ENCODE peak calls at places on chromosome 11, in eight cellular contexts. C is activated CD8-positive, alpha-beta T cell treated with anti-CD3 and anti-CD28 coated beads for 36 hours; H is retinal pigment epithelial cell; R is adrenal gland; V is mucosa of descending colon; K is GM10248; E is brain microvascular endothelial cell; Z is bronchial epithelial cell. W is an unnamed sample.
A peak's percentile ranks its signal among the peaks of the same experiment; 100 is the strongest.

GRCh38 chr11:24496728-24497396 is at the start of gene LUZP2:
- DNase-seq in C (no peak), E (peak; percentile 18), K (no peak), Z (peak; percentile 28), H (no peak), V (no peak), R (peak; percentile 56), W (no peak)

GRCh38 chr11:109140857-109141515 is 281.0 kb upstream of the C11orf87 start:
- DNase-seq in E (no peak), R (no peak), V (no peak), K (no peak), Z (no peak), C (no peak), H (no peak), W (no peak)

GRCh38 chr11:12526789-12527188 is 147.4 kb upstream of the TEAD1 start:
- DNase-seq in C (no peak), E (peak; percentile 57), V (no peak), Z (peak; percentile 37), H (no peak), K (no peak), R (peak; percentile 52), W (no peak)

GRCh38 chr11:64619811-64620285 is 28.8 kb downstream of the SLC22A12 start:
- DNase-seq in R (peak; percentile 85), E (peak; percentile 63), K (no peak), H (no peak), Z (peak; percentile 41), V (no peak), C (peak; percentile 46), W (peak; percentile 6)

GRCh38 chr11:134207538-134208239 is 16.1 kb downstream of the NCAPD3 start:
- DNase-seq in E (no peak), V (no peak), Z (peak; percentile 18), H (no peak), K (no peak), C (peak; percentile 79), R (peak; percentile 22), W (no peak)

GRCh38 chr11:88345408-88345807 is 7.9 kb upstream of the CTSC start:
- DNase-seq in E (peak; percentile 71), V (no peak), Z (peak; percentile 58), R (no peak), H (no peak), K (no peak), C (peak; percentile 40), W (no peak)

GRCh38 chr11:12975149-12975548 is 34.0 kb upstream of the RASSF10 start:
- DNase-seq in E (no peak), Z (no peak), C (no peak), K (no peak), R (no peak), V (no peak), H (no peak), W (no peak)

GRCh38 chr11:103988595-103988969 is 47.9 kb upstream of the DDI1 start:
- DNase-seq in C (no peak), E (peak; percentile 60), V (no peak), R (no peak), Z (peak; percentile 82), H (peak; percentile 34), K (no peak), W (no peak)

GRCh38 chr11:71139516-71140205 is 112.7 kb downstream of the SHANK2 start:
- DNase-seq in K (no peak), R (peak; percentile 62), C (no peak), H (peak; percentile 53), E (no peak), V (no peak), Z (no peak), W (no peak)

GRCh38 chr11:115920087-115920461 is 415.9 kb upstream of the CADM1 start:
- DNase-seq in Z (peak; percentile 1), K (no peak), E (no peak), R (no peak), C (no peak), H (no peak), V (no peak), W (no peak)

GRCh38 chr11:126468102-126468521 is 112.6 kb downstream of the ST3GAL4 start:
- DNase-seq in R (no peak), C (no peak), K (no peak), Z (no peak), H (no peak), V (peak; percentile 24), E (no peak), W (no peak)

GRCh38 chr11:120337133-120337895 is 1.1 kb downstream of the ARHGEF12 start:
- DNase-seq in V (no peak), Z (no peak), K (no peak), E (no peak), R (peak; percentile 70), C (peak; percentile 21), H (no peak), W (no peak)
- TF ChIP-seq CTCF in V (no peak), Z (no peak), K (no peak), E (no peak), R (no peak), C (no peak), H (no peak), W (no peak)

DNA sequence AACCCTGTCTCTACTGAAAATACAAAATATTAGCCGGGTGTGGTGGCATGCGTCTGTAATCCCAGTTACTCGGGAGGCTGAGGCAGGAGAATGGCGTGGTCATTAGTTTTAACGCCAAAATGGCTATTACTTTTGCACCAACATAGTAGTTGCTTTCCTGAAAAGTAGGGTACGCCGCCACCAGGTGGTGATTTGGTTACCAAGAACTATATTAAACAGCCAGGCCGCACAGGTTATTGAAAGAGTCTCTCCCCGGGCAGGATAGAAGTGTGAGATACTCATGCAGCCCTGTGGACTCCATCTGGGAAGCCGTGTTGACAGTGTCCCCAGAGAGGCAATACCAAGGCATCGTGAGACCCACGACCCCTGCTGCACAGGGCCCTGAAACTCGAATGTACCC is 24.6 kb upstream of the LRRC32 start:
- DNase-seq in C (peak; percentile 45), K (no peak), V (no peak), H (no peak), Z (no peak), E (no peak), R (no peak), W (no peak)
- TF ChIP-seq CTCF in C (no peak), K (no peak), V (no peak), H (no peak), Z (no peak), E (peak; percentile 20), R (no peak), W (no peak)

GRCh38 chr11:67289226-67289650 is at the start of gene ANKRD13D:
- DNase-seq in R (no peak), Z (no peak), V (no peak), E (no peak), H (no peak), K (peak; percentile 90), C (no peak), W (no peak)
- TF ChIP-seq CTCF in R (no peak), Z (no peak), V (no peak), E (no peak), H (no peak), K (peak; percentile 21), C (no peak), W (no peak)

GRCh38 chr11:119991669-119992068 is 146.2 kb downstream of the TRIM29 start:
- DNase-seq in Z (no peak), H (no peak), V (no peak), C (no peak), E (no peak), K (no peak), R (no peak), W (no peak)

GRCh38 chr11:119991022-119991404 is 146.9 kb downstream of the TRIM29 start:
- DNase-seq in E (no peak), K (no peak), H (no peak), R (no peak), Z (no peak), V (no peak), C (no peak), W (no peak)

GRCh38 chr11:119995730-119996491 is 142.0 kb downstream of the TRIM29 start:
- DNase-seq in C (no peak), V (no peak), H (no peak), E (no peak), R (no peak), Z (no peak), K (no peak), W (no peak)

GRCh38 chr11:119992171-119993051 is 145.5 kb downstream of the TRIM29 start:
- DNase-seq in E (no peak), V (no peak), H (no peak), Z (no peak), C (no peak), R (no peak), K (no peak), W (no peak)

DNA sequence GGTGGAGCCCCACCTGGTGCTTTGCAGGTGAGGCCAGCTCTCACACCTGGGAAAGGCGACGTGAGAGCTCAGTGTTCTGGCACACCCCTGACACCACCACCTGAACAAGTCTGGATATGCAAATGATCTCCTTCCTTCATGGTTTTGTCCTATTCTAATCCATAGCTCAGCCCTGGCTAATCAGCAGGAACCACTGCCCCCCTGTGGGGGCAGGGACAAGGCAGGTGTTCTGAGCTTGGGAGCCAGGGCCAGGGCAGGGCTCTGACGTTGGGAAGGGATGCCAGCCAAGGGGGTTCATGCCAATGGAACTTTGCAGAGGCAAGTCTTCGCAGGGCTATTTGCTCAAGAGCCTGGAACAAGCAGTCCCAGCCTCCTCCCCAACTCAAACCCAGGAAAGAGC is 144.2 kb downstream of the TRIM29 start:
- DNase-seq in C (no peak), R (no peak), E (no peak), V (no peak), Z (peak; percentile 64), H (no peak), K (no peak), W (no peak)
- TF ChIP-seq CTCF in C (no peak), R (no peak), E (no peak), V (no peak), Z (peak; percentile 46), H (no peak), K (no peak), W (no peak)

DNA sequence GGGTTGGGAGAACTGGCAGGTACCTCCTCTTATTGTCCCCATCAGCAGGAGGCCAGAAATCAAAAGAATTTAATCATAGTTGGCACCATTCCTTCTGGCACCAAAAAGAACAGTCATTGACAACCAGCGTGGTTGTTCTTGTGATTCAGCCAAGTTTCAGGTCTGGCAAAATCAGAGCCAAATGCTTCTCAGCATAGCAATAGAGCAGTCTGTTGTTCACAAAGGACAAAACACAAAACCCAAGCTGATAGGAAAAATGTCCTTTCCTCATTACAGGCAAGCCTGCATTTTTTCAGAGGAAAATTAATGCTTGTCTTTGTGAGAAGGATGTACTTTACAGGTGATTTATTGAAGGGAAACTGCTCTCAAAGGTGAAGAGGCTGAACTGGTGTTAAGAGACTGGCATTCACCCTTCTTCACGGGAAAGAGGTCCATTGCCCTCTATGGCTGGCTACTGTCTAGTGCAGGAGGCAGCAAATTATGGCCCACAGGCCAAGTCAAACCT is 241.8 kb upstream of the ARHGAP42 start:
- DNase-seq in K (no peak), H (peak; percentile 28), V (no peak), E (peak; percentile 9), C (no peak), Z (peak; percentile 43), R (peak; percentile 30), W (no peak)
- TF ChIP-seq CTCF in K (no peak), H (peak; percentile 40), V (no peak), E (no peak), C (no peak), Z (no peak), R (no peak), W (no peak)

GRCh38 chr11:75199412-75199955 is 41.1 kb upstream of the TPBGL start:
- DNase-seq in E (no peak), K (no peak), V (no peak), C (no peak), R (no peak), Z (no peak), H (no peak), W (no peak)
- TF ChIP-seq CTCF in E (no peak), K (no peak), V (no peak), C (no peak), R (no peak), Z (no peak), H (no peak), W (no peak)

W was measured in HFF-Myc.